ENCODE peak calls at places on chromosomes 16 and 17, in four cellular contexts. One of them, this sample, is unnamed.
A peak's percentile ranks its signal among the peaks of the same experiment; 100 is the strongest.

GRCh38 chr16:87554754-87555427 is 47.4 kb upstream of the JPH3 start:
- DNase-seq in HS-5: no peak
- DNase-seq in GDM1: no peak
- DNase-seq in brain microvascular endothelial cell: no peak
- DNase-seq in this sample: no peak

GRCh38 chr17:2214887-2215615 is 88.5 kb downstream of the SMG6 start:
- DNase-seq in HS-5: no peak
- DNase-seq in GDM1: peak; percentile 44
- DNase-seq in brain microvascular endothelial cell: peak; percentile 79
- DNase-seq in this sample: no peak

GRCh38 chr17:48997103-48997826 is at the start of gene IGF2BP1:
- DNase-seq in HS-5: no peak
- DNase-seq in GDM1: no peak
- DNase-seq in brain microvascular endothelial cell: peak; percentile 61
- DNase-seq in this sample: no peak

GRCh38 chr17:41692722-41693521 is 4.2 kb downstream of the EIF1 start:
- DNase-seq in HS-5: no peak
- DNase-seq in GDM1: no peak
- DNase-seq in brain microvascular endothelial cell: no peak
- DNase-seq in this sample: no peak

GRCh38 chr17:40818733-40819527 is 3.5 kb downstream of the KRT10 start:
- DNase-seq in HS-5: no peak
- DNase-seq in GDM1: peak; percentile 80
- DNase-seq in brain microvascular endothelial cell: peak; percentile 58
- DNase-seq in this sample: peak; percentile 12

GRCh38 chr16:106623-107324 is 28.7 kb downstream of the MPG start:
- DNase-seq in HS-5: no peak
- DNase-seq in GDM1: peak; percentile 45
- DNase-seq in brain microvascular endothelial cell: peak; percentile 76
- DNase-seq in this sample: peak; percentile 34

GRCh38 chr16:2860826-2861567 is 3.0 kb upstream of the PRSS22 start:
- DNase-seq in HS-5: no peak
- DNase-seq in GDM1: no peak
- DNase-seq in brain microvascular endothelial cell: no peak
- DNase-seq in this sample: no peak

GRCh38 chr17:69358688-69359596 is 32.0 kb upstream of the ABCA5 start:
- DNase-seq in HS-5: no peak
- DNase-seq in GDM1: no peak
- DNase-seq in brain microvascular endothelial cell: no peak
- DNase-seq in this sample: no peak

GRCh38 chr17:19531780-19532501 is 1.7 kb upstream of the SLC47A1 start:
- DNase-seq in HS-5: no peak
- DNase-seq in GDM1: no peak
- DNase-seq in brain microvascular endothelial cell: no peak
- DNase-seq in this sample: no peak

GRCh38 chr17:3213587-3213986 is 6.1 kb downstream of the OR1A1 start:
- DNase-seq in HS-5: no peak
- DNase-seq in GDM1: no peak
- DNase-seq in brain microvascular endothelial cell: no peak
- DNase-seq in this sample: no peak

GRCh38 chr16:67248401-67249177 is at the start of gene SLC9A5:
- DNase-seq in HS-5: no peak
- DNase-seq in GDM1: no peak
- DNase-seq in brain microvascular endothelial cell: no peak
- DNase-seq in this sample: no peak

GRCh38 chr16:9219811-9220210 is 128.4 kb downstream of the HAPSTR1 start:
- DNase-seq in HS-5: no peak
- DNase-seq in GDM1: no peak
- DNase-seq in brain microvascular endothelial cell: no peak
- DNase-seq in this sample: no peak

GRCh38 chr17:1529863-1530262 is 13.5 kb upstream of the INPP5K start:
- DNase-seq in HS-5: no peak
- DNase-seq in GDM1: no peak
- DNase-seq in brain microvascular endothelial cell: no peak
- DNase-seq in this sample: no peak

GRCh38 chr17:78414178-78415162 is 36.0 kb downstream of the PGS1 start:
- DNase-seq in HS-5: no peak
- DNase-seq in GDM1: no peak
- DNase-seq in brain microvascular endothelial cell: no peak
- DNase-seq in this sample: no peak

GRCh38 chr17:1965556-1966273 is 59.4 kb downstream of the RTN4RL1 start:
- DNase-seq in HS-5: no peak
- DNase-seq in GDM1: no peak
- DNase-seq in brain microvascular endothelial cell: no peak
- DNase-seq in this sample: no peak

GRCh38 chr16:82638095-82638798 is 11.5 kb downstream of the CDH13 start:
- DNase-seq in HS-5: no peak
- DNase-seq in GDM1: no peak
- DNase-seq in brain microvascular endothelial cell: peak; percentile 88
- DNase-seq in this sample: peak; percentile 83

GRCh38 chr16:66521951-66522771 is 27.8 kb downstream of the TK2 start:
- DNase-seq in HS-5: peak; percentile 53
- DNase-seq in GDM1: peak; percentile 74
- DNase-seq in brain microvascular endothelial cell: peak; percentile 87
- DNase-seq in this sample: peak; percentile 97

GRCh38 chr17:62987136-62987535 is 21.1 kb downstream of the TANC2 start:
- DNase-seq in HS-5: no peak
- DNase-seq in GDM1: no peak
- DNase-seq in brain microvascular endothelial cell: no peak
- DNase-seq in this sample: no peak

GRCh38 chr16:4471869-4472268 is 2.6 kb downstream of the NMRAL1 start:
- DNase-seq in HS-5: no peak
- DNase-seq in GDM1: no peak
- DNase-seq in brain microvascular endothelial cell: no peak
- DNase-seq in this sample: no peak

GRCh38 chr16:60203525-60204124 is 1469.5 kb upstream of the GOT2 start:
- DNase-seq in HS-5: no peak
- DNase-seq in GDM1: no peak
- DNase-seq in brain microvascular endothelial cell: no peak
- DNase-seq in this sample: no peak

GRCh38 chr16:67279296-67280089 is at the start of gene PLEKHG4:
- DNase-seq in HS-5: peak; percentile 38
- DNase-seq in GDM1: peak; percentile 61
- DNase-seq in brain microvascular endothelial cell: peak; percentile 32
- DNase-seq in this sample: no peak

GRCh38 chr17:82238562-82239201 is 9.8 kb downstream of the SLC16A3 start:
- DNase-seq in HS-5: no peak
- DNase-seq in GDM1: no peak
- DNase-seq in brain microvascular endothelial cell: peak; percentile 85
- DNase-seq in this sample: no peak

GRCh38 chr17:42744283-42744805 is 496 bp downstream of the EZH1 start:
- DNase-seq in HS-5: peak; percentile 30
- DNase-seq in GDM1: peak; percentile 67
- DNase-seq in brain microvascular endothelial cell: no peak
- DNase-seq in this sample: peak; percentile 28

GRCh38 chr17:48575673-48576478 is 2.3 kb downstream of the HOXB4 start:
- DNase-seq in HS-5: no peak
- DNase-seq in GDM1: no peak
- DNase-seq in brain microvascular endothelial cell: no peak
- DNase-seq in this sample: no peak

GRCh38 chr16:8236816-8237215 is 353.5 kb downstream of the TMEM114 start:
- DNase-seq in HS-5: no peak
- DNase-seq in GDM1: no peak
- DNase-seq in brain microvascular endothelial cell: no peak
- DNase-seq in this sample: no peak

GRCh38 chr17:81341347-81342061 is 46.4 kb upstream of the SLC38A10 start:
- DNase-seq in HS-5: no peak
- DNase-seq in GDM1: no peak
- DNase-seq in brain microvascular endothelial cell: no peak
- DNase-seq in this sample: no peak

GRCh38 chr17:12133183-12133582 is 112.5 kb downstream of the MAP2K4 start:
- DNase-seq in HS-5: no peak
- DNase-seq in GDM1: no peak
- DNase-seq in brain microvascular endothelial cell: peak; percentile 24
- DNase-seq in this sample: no peak

GRCh38 chr17:78605886-78606285 is 28.7 kb upstream of the DNAH17 start:
- DNase-seq in HS-5: no peak
- DNase-seq in GDM1: no peak
- DNase-seq in brain microvascular endothelial cell: no peak
- DNase-seq in this sample: no peak

GRCh38 chr16:9097266-9098219 is 6.1 kb downstream of the HAPSTR1 start:
- DNase-seq in HS-5: no peak
- DNase-seq in GDM1: no peak
- DNase-seq in brain microvascular endothelial cell: no peak
- DNase-seq in this sample: no peak

GRCh38 chr17:82231562-82232321 is 2.9 kb downstream of the SLC16A3 start:
- DNase-seq in HS-5: no peak
- DNase-seq in GDM1: peak; percentile 51
- DNase-seq in brain microvascular endothelial cell: no peak
- DNase-seq in this sample: no peak

GRCh38 chr16:83675136-83675535 is 132.6 kb upstream of the HSBP1 start:
- DNase-seq in HS-5: no peak
- DNase-seq in GDM1: no peak
- DNase-seq in brain microvascular endothelial cell: no peak
- DNase-seq in this sample: no peak

GRCh38 chr17:3004150-3004801 is 59.1 kb downstream of the OR1D5 start:
- DNase-seq in HS-5: peak; percentile 82
- DNase-seq in GDM1: no peak
- DNase-seq in brain microvascular endothelial cell: peak; percentile 93
- DNase-seq in this sample: peak; percentile 93

GRCh38 chr16:23245268-23245667 is 56.8 kb upstream of the SCNN1B start:
- DNase-seq in HS-5: no peak
- DNase-seq in GDM1: no peak
- DNase-seq in brain microvascular endothelial cell: no peak
- DNase-seq in this sample: no peak

GRCh38 chr16:81564368-81565060 is 119.9 kb downstream of the CMIP start:
- DNase-seq in HS-5: no peak
- DNase-seq in GDM1: no peak
- DNase-seq in brain microvascular endothelial cell: no peak
- DNase-seq in this sample: no peak

GRCh38 chr17:82245144-82246039 is 16.6 kb downstream of the SLC16A3 start:
- DNase-seq in HS-5: no peak
- DNase-seq in GDM1: no peak
- DNase-seq in brain microvascular endothelial cell: no peak
- DNase-seq in this sample: no peak